ENCODE peak calls at places on chromosomes 6 and 20, in seven cellular contexts. T is HTR-8/SVneo; B is stimulated activated CD4-positive, alpha-beta T cell treated with anti-CD3 and anti-CD28 coated beads, Interleukin-1b, Interleukin-23, amount 100 ng/mL, for 1 hour; U is NCI-H2081; A is NCI-H146; L is EL; K is HuH-7. P is an unnamed sample.

GRCh38 chr20:25553819-25554296 is 31.5 kb downstream of the NINL start:
- DNase-seq in T (no peak), B (no peak), U (no peak), A (peak; percentile 43), L (peak; percentile 57), K (no peak), P (no peak)

GRCh38 chr6:166515072-166515810 is 71.2 kb downstream of the RAMACL start:
- DNase-seq in T (peak; percentile 68), B (no peak), U (no peak), A (peak; percentile 55), L (peak; percentile 89), K (no peak), P (no peak)

GRCh38 chr6:32835167-32835893 is 3.2 kb downstream of the TAP2 start:
- DNase-seq in T (no peak), B (no peak), U (no peak), A (no peak), L (no peak), K (no peak), P (no peak)

GRCh38 chr6:44696686-44697085 is 309.2 kb downstream of the CDC5L start:
- DNase-seq in T (no peak), B (no peak), U (no peak), A (no peak), L (peak; percentile 13), K (no peak), P (no peak)

GRCh38 chr6:16511048-16511660 is 250.1 kb downstream of the ATXN1 start:
- DNase-seq in T (peak; percentile 48), B (no peak), U (peak; percentile 43), A (peak; percentile 36), L (peak; percentile 53), K (peak; percentile 15), P (no peak)

GRCh38 chr6:75347797-75348610 is 63.4 kb upstream of the TMEM30A start:
- DNase-seq in T (no peak), B (no peak), U (no peak), A (no peak), L (no peak), K (no peak), P (no peak)

GRCh38 chr6:167757821-167758220 is 68.9 kb upstream of the AFDN start:
- DNase-seq in T (no peak), B (no peak), U (no peak), A (no peak), L (no peak), K (no peak), P (no peak)

GRCh38 chr20:57118964-57119363 is 147.5 kb downstream of the BMP7 start:
- DNase-seq in T (no peak), B (no peak), U (no peak), A (no peak), L (no peak), K (no peak), P (no peak)

GRCh38 chr6:16239090-16239797 is 857 bp downstream of the GMPR start:
- DNase-seq in T (peak; percentile 36), B (no peak), U (no peak), A (peak; percentile 67), L (peak; percentile 54), K (no peak), P (no peak)

GRCh38 chr6:31836676-31837611 is 9.4 kb downstream of the HSPA1B start:
- DNase-seq in T (no peak), B (no peak), U (no peak), A (no peak), L (peak; percentile 53), K (no peak), P (no peak)

GRCh38 chr20:44582321-44583025 is at the start of gene PKIG:
- DNase-seq in T (peak; percentile 96), B (no peak), U (no peak), A (no peak), L (peak; percentile 87), K (no peak), P (no peak)

GRCh38 chr6:126039284-126039683 is 52.9 kb downstream of the TRMT11 start:
- DNase-seq in T (no peak), B (no peak), U (no peak), A (no peak), L (peak; percentile 73), K (no peak), P (no peak)

GRCh38 chr6:11424395-11425050 is 113.0 kb upstream of the TMEM170B start:
- DNase-seq in T (no peak), B (no peak), U (no peak), A (no peak), L (peak; percentile 31), K (no peak), P (no peak)

GRCh38 chr6:166679566-166679965 is 52.5 kb upstream of the RPS6KA2 start:
- DNase-seq in T (no peak), B (no peak), U (no peak), A (no peak), L (no peak), K (no peak), P (no peak)

GRCh38 chr6:56718236-56718635 is 75.5 kb upstream of the DST start:
- DNase-seq in T (no peak), B (no peak), U (no peak), A (no peak), L (no peak), K (no peak), P (no peak)

GRCh38 chr20:35461620-35462019 is 6.2 kb downstream of the CEP250 start:
- DNase-seq in T (no peak), B (no peak), U (no peak), A (no peak), L (no peak), K (no peak), P (no peak)

GRCh38 chr6:70474751-70475150 is 61.4 kb downstream of the FAM135A start:
- DNase-seq in T (no peak), B (no peak), U (no peak), A (no peak), L (peak; percentile 2), K (no peak), P (no peak)

GRCh38 chr6:87203448-87204023 is 48.2 kb downstream of the ZNF292 start:
- DNase-seq in T (no peak), B (no peak), U (no peak), A (no peak), L (no peak), K (no peak), P (no peak)

GRCh38 chr6:168734523-168734922 is 293.5 kb downstream of the SMOC2 start:
- DNase-seq in T (no peak), B (no peak), U (no peak), A (no peak), L (no peak), K (no peak), P (no peak)

GRCh38 chr20:63434599-63435378 is 37.7 kb downstream of the KCNQ2 start:
- DNase-seq in T (peak; percentile 96), B (peak; percentile 43), U (peak; percentile 45), A (peak; percentile 75), L (peak; percentile 77), K (peak; percentile 99), P (no peak)

GRCh38 chr20:63009988-63010769 is 3.4 kb upstream of the BHLHE23 start:
- DNase-seq in T (no peak), B (peak; percentile 19), U (peak; percentile 24), A (peak; percentile 45), L (no peak), K (no peak), P (no peak)

GRCh38 chr20:1824834-1825233 is 70.4 kb upstream of the SIRPA start:
- DNase-seq in T (no peak), B (no peak), U (no peak), A (no peak), L (no peak), K (no peak), P (no peak)

GRCh38 chr6:157770946-157771345 is 52.1 kb upstream of the SNX9 start:
- DNase-seq in T (no peak), B (no peak), U (no peak), A (no peak), L (peak; percentile 69), K (no peak), P (no peak)

GRCh38 chr20:56940466-56940865 is 311.4 kb downstream of the TFAP2C start:
- DNase-seq in T (no peak), B (no peak), U (no peak), A (no peak), L (no peak), K (no peak), P (no peak)

GRCh38 chr6:107594736-107595135 is 104.8 kb downstream of the SOBP start:
- DNase-seq in T (no peak), B (no peak), U (no peak), A (no peak), L (no peak), K (no peak), P (no peak)

GRCh38 chr20:36824142-36824940 is 50.8 kb upstream of the DSN1 start:
- DNase-seq in T (no peak), B (no peak), U (no peak), A (no peak), L (no peak), K (no peak), P (no peak)

GRCh38 chr6:37624121-37624520 is 73.6 kb downstream of the MDGA1 start:
- DNase-seq in T (no peak), B (no peak), U (no peak), A (peak; percentile 31), L (peak; percentile 16), K (no peak), P (no peak)

GRCh38 chr20:43838703-43839060 is 76.0 kb upstream of the TOX2 start:
- DNase-seq in T (no peak), B (no peak), U (no peak), A (no peak), L (no peak), K (no peak), P (no peak)

GRCh38 chr6:129141499-129141898 is 258.6 kb downstream of the LAMA2 start:
- DNase-seq in T (peak; percentile 3), B (no peak), U (no peak), A (no peak), L (peak; percentile 28), K (no peak), P (no peak)

GRCh38 chr20:61443541-61444126 is 191.6 kb downstream of the CDH4 start:
- DNase-seq in T (no peak), B (no peak), U (no peak), A (no peak), L (no peak), K (no peak), P (no peak)

GRCh38 chr6:26215200-26216014 is 128.2 kb downstream of the HFE start:
- DNase-seq in T (no peak), B (no peak), U (no peak), A (peak; percentile 68), L (peak; percentile 26), K (no peak), P (no peak)

GRCh38 chr6:72621243-72622093 is at the start of gene KCNQ5:
- DNase-seq in T (peak; percentile 22), B (no peak), U (peak; percentile 46), A (peak; percentile 16), L (peak; percentile 51), K (no peak), P (no peak)

GRCh38 chr6:158630944-158631616 is 13.5 kb downstream of the DYNLT1 start:
- DNase-seq in T (no peak), B (no peak), U (no peak), A (no peak), L (no peak), K (no peak), P (no peak)

GRCh38 chr6:40958740-40959139 is 80.3 kb downstream of the UNC5CL start:
- DNase-seq in T (no peak), B (no peak), U (no peak), A (no peak), L (peak; percentile 30), K (no peak), P (no peak)

GRCh38 chr6:39471954-39472659 is 149.6 kb upstream of the KCNK16 start:
- DNase-seq in T (no peak), B (no peak), U (no peak), A (no peak), L (no peak), K (no peak), P (no peak)

GRCh38 chr20:19415786-19416185 is 203.3 kb downstream of the SLC24A3 start:
- DNase-seq in T (no peak), B (no peak), U (no peak), A (no peak), L (no peak), K (no peak), P (no peak)

GRCh38 chr6:149429427-149430360 is 29.6 kb downstream of the SUMO4 start:
- DNase-seq in T (no peak), B (no peak), U (no peak), A (no peak), L (no peak), K (no peak), P (no peak)

GRCh38 chr6:12289655-12290489 is at the start of gene EDN1:
- DNase-seq in T (peak; percentile 58), B (no peak), U (peak; percentile 51), A (peak; percentile 21), L (peak; percentile 95), K (peak; percentile 54), P (no peak)

P was measured in esophagus squamous epithelium.